ENCODE peak calls at places on chromosomes 2 and 18, in seven cellular contexts. L is bronchial epithelial cell, W is C1 segment of cervical spinal cord, Y is NCI-H2081, U is HCEC 1CT, J is SK-MEL-5, D is psoas muscle. G is an unnamed sample.

GRCh38 chr2:182763311-182763912 is 47.4 kb downstream of the DNAJC10 start:
- DNase-seq in L (peak), W (no peak), Y (peak), U (peak), J (peak), D (no peak), G (peak)

GRCh38 chr18:1659190-1659589 is 754.5 kb downstream of the ADCYAP1 start:
- DNase-seq in L (no peak), W (no peak), Y (no peak), U (no peak), J (no peak), D (no peak), G (no peak)

GRCh38 chr2:166074430-166074829 is 53.4 kb downstream of the SCN1A start:
- DNase-seq in L (no peak), W (no peak), Y (peak), U (no peak), J (no peak), D (no peak), G (no peak)

GRCh38 chr18:58158008-58158407 is 114.0 kb downstream of the NEDD4L start:
- DNase-seq in L (peak), W (no peak), Y (no peak), U (no peak), J (peak), D (no peak), G (no peak)

GRCh38 chr18:10406172-10406663 is 48.2 kb upstream of the APCDD1 start:
- DNase-seq in L (no peak), W (no peak), Y (peak), U (no peak), J (no peak), D (no peak), G (no peak)

GRCh38 chr2:142082363-142082762 is 48.5 kb downstream of the LRP1B start:
- DNase-seq in L (no peak), W (no peak), Y (no peak), U (no peak), J (no peak), D (peak), G (no peak)

GRCh38 chr2:48205137-48205798 is 299.0 kb upstream of the FBXO11 start:
- DNase-seq in L (no peak), W (peak), Y (no peak), U (no peak), J (peak), D (no peak), G (peak)

GRCh38 chr2:237662671-237663093 is 35.3 kb downstream of the LRRFIP1 start:
- DNase-seq in L (peak), W (no peak), Y (peak), U (peak), J (peak), D (peak), G (peak)

GRCh38 chr18:68104036-68104435 is 587.5 kb upstream of the DSEL start:
- DNase-seq in L (no peak), W (no peak), Y (no peak), U (no peak), J (no peak), D (no peak), G (no peak)

GRCh38 chr18:44198296-44199284 is 482.1 kb upstream of the SETBP1 start:
- DNase-seq in L (no peak), W (no peak), Y (no peak), U (no peak), J (no peak), D (no peak), G (no peak)

GRCh38 chr2:42788882-42789281 is 3.5 kb downstream of the HAAO start:
- DNase-seq in L (no peak), W (no peak), Y (no peak), U (no peak), J (no peak), D (no peak), G (no peak)

GRCh38 chr2:54115284-54116137 is at the start of gene ACYP2:
- DNase-seq in L (peak), W (peak), Y (peak), U (peak), J (peak), D (peak), G (peak)

GRCh38 chr2:166786707-166787106 is 101.6 kb upstream of the XIRP2 start:
- DNase-seq in L (no peak), W (no peak), Y (no peak), U (no peak), J (no peak), D (no peak), G (no peak)

GRCh38 chr2:146931109-146931508 is 913.7 kb upstream of the ACVR2A start:
- DNase-seq in L (no peak), W (no peak), Y (no peak), U (no peak), J (peak), D (no peak), G (no peak)